ENCODE peak calls at places on chromosomes 3 and 15, in ten cellular contexts. U is CD8-positive, alpha-beta memory T cell; K is mucosa of descending colon; I is heart left ventricle; H is BE2C; A is MM.1S; W is A549; E is pancreas; F is transverse colon; Q is adipocyte. G is an unnamed sample. For H3K4me1, the result is how much of the 10 kb centered on the place peaks cover.

GRCh38 chr3:102083971-102084370 is 234.7 kb downstream of the NFKBIZ start:
- DNase-seq in Q (peak), A (no peak), U (no peak), W (no peak), I (no peak), F (no peak), K (no peak), H (no peak), E (no peak), G (no peak)

GRCh38 chr15:23690450-23690852 is 3.3 kb upstream of the NDN start:
- DNase-seq in Q (peak), K (peak), F (peak), U (no peak), H (peak), I (peak), W (no peak), A (no peak), E (peak), G (no peak)

GRCh38 chr15:82298520-82298919 is 35.9 kb downstream of the SAXO2 start:
- DNase-seq in U (peak), Q (no peak), I (no peak), K (peak), H (no peak), A (no peak), E (no peak), F (peak), W (no peak), G (peak)

GRCh38 chr15:75025102-75025501 is 1.7 kb downstream of the PPCDC start:
- DNase-seq in I (no peak), U (no peak), K (peak), F (no peak), A (no peak), H (no peak), W (no peak), Q (no peak), E (no peak), G (no peak)

GRCh38 chr15:74793135-74794028 is 11.5 kb downstream of the CSK start:
- DNase-seq in H (no peak), Q (no peak), K (no peak), W (no peak), A (no peak), I (no peak), U (peak), E (no peak), F (peak), G (no peak)

GRCh38 chr3:84538597-84538996 is 420.2 kb upstream of the CADM2 start:
- DNase-seq in F (no peak), E (no peak), U (no peak), H (no peak), W (no peak), Q (no peak), K (no peak), I (no peak), A (no peak), G (no peak)

GRCh38 chr3:171018151-171018935 is 8.2 kb downstream of the SLC2A2 start:
- DNase-seq in H (peak), W (no peak), E (peak), I (no peak), K (no peak), A (no peak), F (no peak), Q (peak), U (no peak), G (peak)

GRCh38 chr15:71133734-71134464 is 18.6 kb downstream of the THSD4 start:
- DNase-seq in A (no peak), E (peak), K (no peak), W (no peak), H (no peak), F (no peak), I (peak), Q (no peak), U (no peak), G (no peak)

GRCh38 chr3:134437211-134437752 is 48.5 kb downstream of the ANAPC13 start:
- DNase-seq in A (no peak), H (no peak), Q (peak), W (no peak), U (no peak), K (no peak), E (no peak), F (no peak), I (no peak), G (no peak)

GRCh38 chr15:72784233-72784876 is 797 bp upstream of the ADPGK start:
- DNase-seq in F (no peak), U (no peak), W (peak), K (peak), A (peak), I (no peak), E (peak), Q (peak), H (peak), G (peak)

GRCh38 chr15:57861805-57862586 is 155.5 kb downstream of the POLR2M start:
- DNase-seq in U (no peak), K (peak), I (no peak), H (no peak), Q (peak), A (no peak), E (no peak), F (no peak), W (no peak), G (peak)

GRCh38 chr3:150407051-150407817 is 864 bp upstream of the TSC22D2 start:
- DNase-seq in H (no peak), W (peak), F (peak), Q (peak), K (no peak), U (no peak), I (no peak), A (peak), E (no peak), G (peak)

GRCh38 chr15:62782100-62782791 is 260.3 kb upstream of the TPM1 start:
- DNase-seq in Q (peak), W (peak), U (peak), F (peak), K (peak), E (peak), A (peak), I (peak), H (peak), G (peak)

GRCh38 chr15:64101018-64101417 is 5.2 kb downstream of the SNX1 start:
- DNase-seq in U (no peak), W (no peak), A (no peak), E (no peak), H (no peak), K (no peak), I (no peak), F (no peak), Q (no peak), G (no peak)
- H3K4me3 ChIP-seq in U (no peak), W (no peak), A (no peak), E (no peak), H (no peak), K (no peak), I (no peak), F (no peak), Q (no peak), G (no peak)

GRCh38 chr15:33132722-33133345 is 61.7 kb downstream of the FMN1 start:
- DNase-seq in W (peak), Q (peak), A (peak), I (no peak), E (no peak), U (peak), F (peak), H (peak), K (peak), G (peak)
- H3K4me1 ChIP-seq in W (under half), Q (under half), A (under half), I (under half), E (under half), U (under half), F (under half), H (under half), K (under half), G (under half)

GRCh38 chr15:79923068-79923514 is 26.3 kb upstream of the MTHFS start:
- DNase-seq in E (peak), K (peak), Q (peak), I (peak), H (peak), U (no peak), A (peak), W (peak), F (peak), G (peak)

GRCh38 chr15:79919749-79920511 is 23.1 kb upstream of the MTHFS start:
- DNase-seq in K (no peak), H (no peak), F (no peak), I (no peak), A (no peak), U (no peak), W (no peak), Q (no peak), E (no peak), G (no peak)

GRCh38 chr15:79923515-79924169 is 26.8 kb upstream of the MTHFS start:
- DNase-seq in Q (peak), K (peak), H (peak), W (peak), I (peak), A (peak), F (peak), E (peak), U (peak), G (peak)

GRCh38 chr15:79922512-79923067 is 25.8 kb upstream of the MTHFS start:
- DNase-seq in K (no peak), Q (no peak), I (no peak), F (no peak), U (no peak), A (no peak), E (no peak), W (no peak), H (no peak), G (no peak)

DNA sequence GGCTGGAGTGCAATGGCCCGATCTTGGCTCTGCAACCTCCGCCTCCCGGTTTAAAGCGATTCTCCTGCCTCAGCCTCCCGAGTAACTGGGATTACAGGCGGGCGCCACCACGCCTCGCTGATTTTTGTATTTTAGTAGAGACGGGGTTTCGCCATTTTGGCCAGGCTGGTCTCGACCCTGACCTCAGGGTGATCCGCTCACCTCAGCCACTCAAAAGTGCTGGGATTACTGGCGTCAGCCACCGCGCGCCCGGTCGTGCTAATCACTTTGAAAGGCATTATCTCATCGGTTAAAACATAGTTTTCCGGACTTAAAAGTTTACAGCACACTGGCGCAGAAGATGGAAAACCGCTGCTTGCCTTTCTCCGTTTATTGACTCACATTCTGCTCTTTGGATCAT is 27.6 kb upstream of the MTHFS start:
- DNase-seq in I (no peak), K (peak), H (no peak), U (no peak), E (no peak), A (no peak), W (no peak), Q (no peak), F (no peak), G (no peak)
- H3K4me3 ChIP-seq in I (peak), K (peak), H (peak), U (peak), E (peak), A (peak), W (peak), Q (peak), F (peak), G (peak)

GRCh38 chr15:38028869-38029268 is 94.4 kb downstream of the TMCO5A start:
- DNase-seq in K (no peak), U (no peak), I (no peak), A (no peak), H (no peak), E (no peak), W (no peak), F (no peak), Q (peak), G (no peak)
- H3K4me1 ChIP-seq in K (under half), U (under half), I (under half), A (under half), H (under half), E (under half), W (under half), F (under half), Q (under half), G (under half)

GRCh38 chr3:45027406-45027805 is 1.3 kb downstream of the CLEC3B start:
- DNase-seq in Q (no peak), U (no peak), A (no peak), W (no peak), F (no peak), E (no peak), H (no peak), K (no peak), I (no peak), G (no peak)
- H3K4me3 ChIP-seq in Q (peak), U (no peak), A (no peak), W (no peak), F (no peak), E (no peak), H (no peak), K (no peak), I (peak), G (no peak)

DNA sequence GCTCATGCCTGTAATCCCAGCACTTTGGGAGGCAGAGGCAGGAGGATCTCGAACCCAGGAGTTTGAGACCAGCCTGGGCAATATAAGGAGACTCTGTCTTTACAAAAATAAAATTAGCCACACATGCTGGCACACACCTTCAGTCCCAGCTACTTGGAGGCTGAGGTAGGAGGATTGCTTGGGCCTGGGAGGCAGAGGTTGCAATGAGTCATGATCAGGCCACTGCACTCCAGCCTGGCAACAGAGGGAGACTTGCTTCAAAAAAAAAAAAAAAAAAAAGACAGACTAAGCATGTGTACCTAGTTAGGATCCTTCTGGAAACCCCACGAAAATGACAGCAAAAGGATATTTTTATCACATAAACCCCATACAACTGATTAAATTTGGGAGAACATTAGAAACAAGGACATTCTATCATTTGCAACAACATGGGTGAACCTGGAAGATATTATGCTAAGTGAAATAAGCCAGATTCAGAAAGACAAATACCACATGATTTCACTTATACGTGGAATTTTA is 44.9 kb downstream of the METTL6 start:
- DNase-seq in E (no peak), I (no peak), K (no peak), H (no peak), W (no peak), F (no peak), Q (no peak), U (no peak), A (no peak), G (no peak)
- H3K4me1 ChIP-seq in E (under half), I (under half), K (under half), H (under half), W (under half), F (under half), Q (under half), U (under half), A (under half), G (under half)

GRCh38 chr3:109278546-109278945 is 37.8 kb downstream of the DPPA2 start:
- DNase-seq in H (no peak), U (no peak), A (no peak), K (no peak), E (no peak), W (no peak), I (no peak), F (no peak), Q (no peak), G (no peak)
- H3K4me3 ChIP-seq in H (no peak), U (no peak), A (no peak), K (no peak), E (no peak), W (no peak), I (no peak), F (no peak), Q (no peak), G (no peak)

DNA sequence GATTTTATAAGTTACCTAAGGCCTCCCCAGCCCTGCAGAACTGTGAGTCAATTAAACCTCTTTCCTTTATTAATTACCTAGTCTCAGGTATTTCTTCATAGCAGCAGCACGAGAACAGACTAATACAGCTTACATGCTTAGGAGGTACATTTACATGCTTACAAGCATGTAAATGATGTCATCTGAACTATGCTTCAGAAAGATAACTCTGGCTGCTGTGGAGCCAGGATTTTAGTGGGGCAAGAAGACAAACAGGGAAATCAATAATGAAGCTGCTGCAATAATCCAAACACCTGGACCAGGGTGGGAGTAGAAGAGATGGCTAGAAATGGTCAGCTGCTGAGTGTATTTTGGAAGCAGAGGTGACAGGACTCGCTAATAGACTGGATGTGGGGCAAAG is 9.6 kb downstream of the NDUFAF1 start:
- DNase-seq in U (no peak), K (no peak), H (no peak), A (no peak), W (no peak), I (no peak), F (no peak), Q (no peak), E (no peak), G (no peak)
- H3K4me1 ChIP-seq in U (under half), K (under half), H (under half), A (under half), W (under half), I (under half), F (under half), Q (under half), E (under half), G (under half)

GRCh38 chr3:28171962-28172361 is 69.5 kb upstream of the CMC1 start:
- DNase-seq in I (no peak), K (no peak), H (no peak), Q (no peak), U (peak), E (no peak), A (peak), W (no peak), F (no peak), G (peak)
- H3K4me3 ChIP-seq in I (no peak), K (no peak), H (no peak), Q (no peak), U (peak), E (no peak), A (no peak), W (no peak), F (no peak), G (no peak)

GRCh38 chr15:35872577-35872976 is 326.6 kb upstream of the DPH6 start:
- DNase-seq in H (peak), U (no peak), I (no peak), F (no peak), W (no peak), Q (no peak), K (no peak), E (no peak), A (no peak), G (no peak)
- H3K4me1 ChIP-seq in H (half or more), U (under half), I (under half), F (under half), W (under half), Q (under half), K (under half), E (under half), A (under half), G (under half)

G was measured in small intestine.